ENCODE peak calls at places on chromosome 9, in eight cellular contexts. R, E, Q, Z, U, C, W and Y are unnamed samples.
A peak's percentile ranks its signal among the peaks of the same experiment; 100 is the strongest.

GRCh38 chr9:5231212-5231611 is at the start of gene INSL4:
- DNase-seq in R (no peak), E (no peak), Q (no peak), Z (no peak), U (no peak), C (peak; percentile 40), W (peak; percentile 25), Y (no peak)

GRCh38 chr9:93094294-93095204 is 1.5 kb upstream of the CARD19 start:
- DNase-seq in R (no peak), E (no peak), Q (no peak), Z (peak; percentile 77), U (no peak), C (no peak), W (no peak), Y (no peak)

GRCh38 chr9:5531251-5531972 is 21.1 kb downstream of the PDCD1LG2 start:
- DNase-seq in R (no peak), E (no peak), Q (no peak), Z (no peak), U (no peak), C (no peak), W (no peak), Y (no peak)

GRCh38 chr9:86353591-86354047 is 591 bp downstream of the TUT7 start:
- DNase-seq in R (peak; percentile 31), E (peak; percentile 26), Q (no peak), Z (no peak), U (no peak), C (peak; percentile 62), W (no peak), Y (peak; percentile 36)

GRCh38 chr9:35114921-35115341 is 731 bp downstream of the ATOSB start:
- DNase-seq in R (peak; percentile 42), E (peak; percentile 41), Q (peak; percentile 60), Z (peak; percentile 78), U (no peak), C (peak; percentile 59), W (peak; percentile 10), Y (peak; percentile 59)

GRCh38 chr9:16150938-16151650 is 598.3 kb downstream of the CCDC171 start:
- DNase-seq in R (no peak), E (no peak), Q (no peak), Z (no peak), U (no peak), C (no peak), W (no peak), Y (no peak)

GRCh38 chr9:130323051-130323757 is 57.6 kb downstream of the HMCN2 start:
- DNase-seq in R (no peak), E (no peak), Q (no peak), Z (no peak), U (no peak), C (no peak), W (no peak), Y (no peak)

GRCh38 chr9:125705893-125706292 is 1.1 kb downstream of the MAPKAP1 start:
- DNase-seq in R (no peak), E (no peak), Q (no peak), Z (no peak), U (no peak), C (no peak), W (no peak), Y (no peak)

GRCh38 chr9:126485662-126486061 is 128.1 kb upstream of the LMX1B start:
- DNase-seq in R (no peak), E (no peak), Q (no peak), Z (no peak), U (no peak), C (no peak), W (no peak), Y (no peak)

GRCh38 chr9:97307091-97307490 is 368 bp upstream of the CCDC180 start:
- DNase-seq in R (peak; percentile 88), E (no peak), Q (peak; percentile 92), Z (peak; percentile 57), U (no peak), C (peak; percentile 71), W (peak; percentile 49), Y (peak; percentile 88)

GRCh38 chr9:135330685-135331590 is 148.6 kb upstream of the PPP1R26 start:
- DNase-seq in R (no peak), E (no peak), Q (no peak), Z (no peak), U (no peak), C (no peak), W (no peak), Y (no peak)

GRCh38 chr9:99121604-99122003 is 16.7 kb downstream of the TGFBR1 start:
- DNase-seq in R (peak; percentile 37), E (no peak), Q (no peak), Z (no peak), U (no peak), C (peak; percentile 63), W (no peak), Y (no peak)

GRCh38 chr9:99124534-99124933 is 19.6 kb downstream of the TGFBR1 start:
- DNase-seq in R (no peak), E (no peak), Q (no peak), Z (no peak), U (no peak), C (no peak), W (no peak), Y (no peak)

GRCh38 chr9:99115947-99116543 is 11.1 kb downstream of the TGFBR1 start:
- DNase-seq in R (no peak), E (no peak), Q (no peak), Z (no peak), U (no peak), C (peak; percentile 46), W (no peak), Y (no peak)

GRCh38 chr9:99118782-99119466 is 14.0 kb downstream of the TGFBR1 start:
- DNase-seq in R (no peak), E (peak; percentile 56), Q (no peak), Z (no peak), U (no peak), C (no peak), W (no peak), Y (no peak)

GRCh38 chr9:99120256-99120655 is 15.3 kb downstream of the TGFBR1 start:
- DNase-seq in R (no peak), E (no peak), Q (no peak), Z (no peak), U (no peak), C (no peak), W (no peak), Y (no peak)
- H3K4me1 ChIP-seq in R (peaks cover 12% of the 10 kb centered on the region), E (peaks cover 78% of the 10 kb centered on the region), Q (peaks cover 10% of the 10 kb centered on the region), Z (no peaks in the 10 kb centered on the region), U (no peaks in the 10 kb centered on the region), C (peaks cover 29% of the 10 kb centered on the region), W (no peaks in the 10 kb centered on the region), Y (peaks cover 19% of the 10 kb centered on the region)

GRCh38 chr9:131420913-131421312 is 27.0 kb downstream of the PRRC2B start:
- DNase-seq in R (peak; percentile 66), E (no peak), Q (no peak), Z (no peak), U (no peak), C (peak; percentile 47), W (no peak), Y (no peak)
- H3K4me3 ChIP-seq in R (no peak overlapping the region), E (no peak overlapping the region), Q (no peak overlapping the region), Z (no peak overlapping the region), U (no peak overlapping the region), C (no peak overlapping the region), W (no peak overlapping the region), Y (no peak overlapping the region)

GRCh38 chr9:137295313-137296213 is 6.5 kb downstream of the NRARP start:
- DNase-seq in R (peak; percentile 35), E (peak; percentile 37), Q (peak; percentile 85), Z (no peak), U (no peak), C (no peak), W (no peak), Y (no peak)

GRCh38 chr9:137294684-137295312 is 7.3 kb downstream of the NRARP start:
- DNase-seq in R (peak; percentile 64), E (no peak), Q (peak; percentile 84), Z (no peak), U (no peak), C (peak; percentile 37), W (no peak), Y (no peak)

GRCh38 chr9:137297060-137297664 is 4.9 kb downstream of the NRARP start:
- DNase-seq in R (no peak), E (no peak), Q (peak; percentile 54), Z (no peak), U (no peak), C (no peak), W (no peak), Y (no peak)

GRCh38 chr9:137297966-137298365 is 4.1 kb downstream of the NRARP start:
- DNase-seq in R (no peak), E (no peak), Q (peak; percentile 68), Z (no peak), U (no peak), C (no peak), W (no peak), Y (no peak)

DNA sequence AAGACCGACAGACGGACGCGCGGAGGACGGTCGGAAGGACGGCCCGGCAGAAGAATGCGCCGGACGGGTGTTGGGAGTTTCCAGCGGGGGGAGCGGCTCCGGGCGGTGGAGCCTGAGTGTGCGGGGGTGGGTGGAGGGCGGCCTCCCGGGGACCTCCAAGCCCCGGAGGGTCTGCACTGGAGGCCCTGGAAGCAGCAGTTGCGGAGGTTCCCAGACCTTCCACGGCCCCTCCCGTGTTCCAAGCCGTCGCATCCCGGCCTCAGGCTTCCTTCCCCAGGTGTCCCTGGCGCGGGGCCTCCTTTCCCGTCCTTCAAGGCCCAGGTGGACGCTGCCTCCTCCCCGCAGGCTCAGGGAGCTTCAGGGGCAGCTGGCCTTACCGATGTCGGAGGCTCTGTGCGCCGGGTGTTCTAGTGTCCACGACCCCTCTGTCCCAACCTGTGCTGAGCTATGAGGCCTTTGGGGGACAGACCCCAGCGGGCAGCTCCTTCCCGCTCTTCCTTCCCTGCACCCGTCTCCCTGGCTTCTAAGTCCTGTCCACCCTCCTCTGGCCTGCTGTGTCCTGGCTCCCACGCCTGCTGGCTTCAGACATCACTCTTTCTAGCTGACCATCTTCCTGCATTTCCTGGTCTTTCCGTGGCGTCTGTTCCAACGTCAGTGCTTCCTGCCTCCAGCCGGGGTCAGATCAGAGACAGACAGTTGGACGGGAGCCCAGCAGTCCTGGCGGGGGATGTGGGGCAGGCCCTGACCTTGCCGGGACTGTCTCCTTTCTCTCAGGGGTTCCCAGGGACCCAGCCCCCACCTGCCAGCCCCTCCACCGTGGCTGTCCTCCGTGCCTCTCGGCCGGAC is 5.6 kb downstream of the NRARP start:
- DNase-seq in R (peak; percentile 90), E (no peak), Q (peak; percentile 89), Z (no peak), U (no peak), C (no peak), W (peak; percentile 33), Y (no peak)
- H3K4me1 ChIP-seq in R (peaks cover 14% of the 10 kb centered on the region), E (peaks cover 22% of the 10 kb centered on the region), Q (peaks cover 22% of the 10 kb centered on the region), Z (peaks cover 4% of the 10 kb centered on the region), U (peaks cover 60% of the 10 kb centered on the region), C (peaks cover 24% of the 10 kb centered on the region), W (peaks cover 36% of the 10 kb centered on the region), Y (peaks cover 14% of the 10 kb centered on the region)

DNA sequence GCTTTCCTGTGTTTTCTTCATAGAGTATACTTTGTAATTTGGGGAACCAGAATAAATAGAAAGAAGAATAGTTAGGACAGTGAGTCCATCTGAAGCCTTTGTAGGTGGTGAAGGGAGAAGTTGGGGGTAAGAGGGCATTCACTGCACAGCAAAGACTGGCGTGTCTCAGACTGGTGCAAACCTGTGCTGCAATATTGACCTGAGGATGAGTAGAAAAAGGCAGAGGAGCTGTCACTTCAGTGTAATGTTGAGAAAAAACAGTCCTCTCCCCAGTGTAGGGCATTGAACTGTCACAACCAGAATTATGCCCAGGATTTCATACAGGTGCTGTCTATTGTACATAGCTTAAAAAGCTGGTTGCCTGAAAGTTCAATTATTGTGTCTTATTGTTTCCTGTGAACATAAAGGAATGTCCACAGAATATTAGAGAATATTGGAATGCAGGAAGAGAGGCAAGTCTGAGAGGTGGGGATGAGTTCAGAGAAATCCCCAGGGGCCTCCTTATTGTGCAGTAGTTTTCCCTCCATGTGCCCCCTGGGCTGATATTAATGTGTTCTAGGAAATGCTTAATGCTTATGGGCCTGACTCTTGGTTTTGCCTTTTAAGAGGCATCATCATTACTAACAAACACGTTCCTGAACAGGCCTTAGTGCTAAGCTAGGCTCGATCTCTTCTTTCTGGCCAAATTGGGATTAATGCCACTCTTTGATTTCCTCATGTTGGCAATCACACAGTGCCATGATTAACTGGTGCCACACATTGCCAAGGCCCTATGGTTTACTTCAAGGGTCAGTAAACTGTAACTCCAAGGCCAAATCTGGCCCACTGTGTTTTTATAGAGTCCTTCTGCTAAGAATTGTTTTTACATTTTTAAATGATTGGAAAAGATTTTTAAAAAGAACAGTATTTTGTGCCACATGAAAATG is 34.0 kb downstream of the DAPK1 start:
- DNase-seq in R (no peak), E (no peak), Q (no peak), Z (no peak), U (no peak), C (no peak), W (no peak), Y (no peak)
- H3K4me3 ChIP-seq in R (no peak overlapping the region), E (no peak overlapping the region), Q (no peak overlapping the region), Z (no peak overlapping the region), U (no peak overlapping the region), C (no peak overlapping the region), W (no peak overlapping the region), Y (no peak overlapping the region)